ENCODE peak calls at places on chromosomes 7 and 10, in five cellular contexts. I is lung, M is cardiac muscle cell, A is pancreas, E is stomach. D is an unnamed sample. For H3K4me1, the result is how much of the 10 kb centered on the place peaks cover.

GRCh38 chr10:21530616-21531015 is 3.4 kb upstream of the MLLT10 start:
- DNase-seq in I (no peak), M (no peak), A (no peak), E (no peak), D (no peak)

GRCh38 chr10:86958109-86958830 is at the start of gene SNCG:
- DNase-seq in I (no peak), M (peak), A (peak), E (peak), D (peak)

GRCh38 chr10:17181751-17182150 is 19.7 kb downstream of the TRDMT1 start:
- DNase-seq in I (peak), M (peak), A (no peak), E (no peak), D (no peak)

GRCh38 chr7:1849351-1849951 is 179.4 kb downstream of the ELFN1 start:
- DNase-seq in I (no peak), M (no peak), A (peak), E (no peak), D (no peak)

GRCh38 chr7:98879198-98879988 is 1.1 kb downstream of the TRRAP start:
- DNase-seq in I (no peak), M (no peak), A (peak), E (no peak), D (peak)

GRCh38 chr7:151448261-151449252 is 8.6 kb upstream of the CRYGN start:
- DNase-seq in I (peak), M (peak), A (peak), E (peak), D (peak)

GRCh38 chr7:127803626-127804025 is 151.6 kb downstream of the SND1 start:
- DNase-seq in I (no peak), M (peak), A (no peak), E (no peak), D (no peak)

GRCh38 chr7:29565982-29566746 is 2.5 kb downstream of the PRR15 start:
- DNase-seq in I (no peak), M (peak), A (no peak), E (no peak), D (no peak)

GRCh38 chr7:122803323-122803722 is 82.9 kb downstream of the CADPS2 start:
- DNase-seq in I (no peak), M (peak), A (no peak), E (no peak), D (peak)

GRCh38 chr10:12499587-12499986 is 150.2 kb downstream of the CAMK1D start:
- DNase-seq in I (no peak), M (peak), A (no peak), E (no peak), D (no peak)

GRCh38 chr7:4072161-4072925 is 609.8 kb upstream of the FOXK1 start:
- DNase-seq in I (no peak), M (no peak), A (no peak), E (peak), D (no peak)

GRCh38 chr10:92045641-92046106 is 122.1 kb downstream of the BTAF1 start:
- DNase-seq in I (no peak), M (no peak), A (no peak), E (no peak), D (no peak)

GRCh38 chr10:113310317-113310716 is 242.5 kb upstream of the HABP2 start:
- DNase-seq in I (no peak), M (no peak), A (no peak), E (no peak), D (no peak)

GRCh38 chr7:43148161-43148731 is 35.8 kb downstream of the HECW1 start:
- DNase-seq in I (no peak), M (no peak), A (no peak), E (no peak), D (no peak)

GRCh38 chr7:82419200-82419599 is 24.4 kb downstream of the CACNA2D1 start:
- DNase-seq in I (no peak), M (no peak), A (no peak), E (peak), D (peak)

GRCh38 chr10:31936933-31937332 is 8.3 kb upstream of the ARHGAP12 start:
- DNase-seq in I (no peak), M (no peak), A (no peak), E (no peak), D (no peak)

GRCh38 chr10:129464251-129464650 is 2.8 kb upstream of the MGMT start:
- DNase-seq in I (no peak), M (no peak), A (no peak), E (no peak), D (no peak)

GRCh38 chr10:17026686-17027485 is 102.7 kb downstream of the CUBN start:
- DNase-seq in I (no peak), M (peak), A (no peak), E (no peak), D (no peak)

GRCh38 chr10:124698560-124699470 is 45.4 kb downstream of the FAM53B start:
- DNase-seq in I (no peak), M (no peak), A (no peak), E (no peak), D (no peak)

GRCh38 chr10:47190301-47190700 is 109.7 kb upstream of the GDF10 start:
- DNase-seq in I (no peak), M (no peak), A (no peak), E (no peak), D (no peak)

GRCh38 chr10:93656155-93656554 is 43.8 kb downstream of the PDE6C start:
- DNase-seq in I (no peak), M (no peak), A (no peak), E (no peak), D (no peak)

GRCh38 chr7:151040616-151041375 is 7.5 kb upstream of the ASIC3 start:
- DNase-seq in I (no peak), M (no peak), A (no peak), E (no peak), D (no peak)

GRCh38 chr7:128831178-128831993 is 1.2 kb downstream of the FLNC start:
- DNase-seq in I (no peak), M (peak), A (peak), E (no peak), D (no peak)

DNA sequence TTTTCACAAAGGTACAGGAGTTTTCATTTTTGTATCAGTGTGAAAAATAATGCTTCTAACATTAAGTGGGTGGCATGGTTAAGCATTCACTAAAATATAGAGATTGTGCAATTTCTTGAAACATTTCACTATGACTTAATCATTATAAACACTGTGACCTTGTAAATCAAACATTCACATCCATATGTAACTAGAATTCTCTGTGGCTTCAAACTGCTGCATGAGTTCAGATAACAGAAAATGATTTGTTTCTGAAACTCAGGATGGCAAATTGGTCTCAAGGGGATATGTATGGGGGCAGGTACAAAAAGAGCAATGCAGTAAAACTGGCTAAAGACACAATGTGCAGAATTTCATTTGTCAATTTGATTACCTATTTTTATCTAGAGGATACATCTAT is 3.8 kb downstream of the FAM133B start:
- DNase-seq in I (no peak), M (peak), A (no peak), E (no peak), D (no peak)
- H3K4me1 ChIP-seq in I (under half), M (under half), A (under half), E (under half), D (under half)

DNA sequence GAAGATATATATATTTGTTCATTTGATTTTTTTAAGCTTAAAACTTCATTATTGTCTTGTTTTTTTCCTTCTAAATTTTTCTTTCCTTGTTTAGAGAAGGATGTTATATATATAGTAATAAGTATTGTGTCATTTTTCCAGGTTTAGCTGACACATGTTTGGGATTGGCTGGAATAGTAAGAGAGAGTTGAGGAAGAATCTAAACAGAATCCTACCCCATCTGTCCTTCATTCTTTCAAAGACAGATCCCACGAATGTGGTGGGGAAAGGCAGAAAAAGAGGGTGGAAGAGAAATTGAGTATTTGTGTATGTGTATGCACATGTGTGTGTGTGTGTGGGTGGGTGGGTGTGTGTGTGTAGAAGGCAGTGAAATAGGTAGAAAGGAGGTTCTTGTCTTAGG is 132.4 kb downstream of the SVIL start:
- DNase-seq in I (no peak), M (no peak), A (no peak), E (no peak), D (no peak)
- H3K27ac ChIP-seq in I (no peak), M (peak), A (no peak), E (peak), D (no peak)

DNA sequence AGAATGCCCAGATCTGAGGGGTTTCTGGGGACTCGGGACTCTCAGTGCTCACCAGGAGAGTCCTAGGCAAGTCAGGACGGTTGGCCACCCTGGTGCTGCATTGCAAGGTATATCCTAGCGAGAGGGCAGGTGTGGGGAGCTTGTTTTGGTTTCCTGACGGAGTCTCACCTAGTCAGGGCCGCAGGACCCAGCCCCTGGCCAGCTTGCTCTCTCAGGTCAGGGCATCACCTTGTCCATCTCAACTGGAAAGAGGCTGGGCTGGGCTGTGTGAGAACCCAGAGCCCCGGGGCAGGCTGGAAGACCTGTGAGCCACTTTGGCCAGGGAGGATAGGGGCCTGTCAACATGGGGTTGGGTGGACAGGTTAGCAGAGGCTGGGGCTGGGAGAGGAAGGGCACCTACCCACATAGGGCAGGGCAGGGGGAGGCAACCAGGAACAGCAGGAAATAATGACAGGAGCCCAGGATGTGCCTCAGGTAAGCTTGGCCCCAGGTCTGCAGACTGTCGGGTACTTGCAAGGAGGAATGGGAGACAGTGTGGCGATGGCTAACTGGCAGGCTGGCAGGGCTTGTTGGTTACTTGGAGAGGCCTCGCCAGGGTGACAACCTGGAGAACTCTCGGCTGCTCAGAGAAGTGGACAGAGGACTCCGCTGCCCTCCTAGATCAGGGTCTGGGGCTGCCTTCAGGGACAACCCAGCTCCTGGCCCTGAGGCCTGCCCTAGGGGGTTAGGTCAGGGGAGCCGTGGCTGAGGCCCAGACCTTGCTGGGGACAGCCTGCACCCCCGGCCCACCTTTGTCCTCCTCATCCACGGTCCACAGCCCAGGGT is 31.4 kb downstream of the DNAJB12 start:
- DNase-seq in I (no peak), M (no peak), A (no peak), E (no peak), D (no peak)
- H3K4me1 ChIP-seq in I (under half), M (half or more), A (under half), E (half or more), D (under half)

GRCh38 chr10:87974130-87974529 is 110.7 kb downstream of the PTEN start:
- DNase-seq in I (no peak), M (no peak), A (no peak), E (no peak), D (no peak)
- H3K27ac ChIP-seq in I (no peak), M (no peak), A (no peak), E (no peak), D (no peak)